ENCODE peak calls at places on chromosomes 11 and 22, in nine cellular contexts. Z is stomach, F is transverse colon, Y is HepG2, R is A549, L is esophagus muscularis mucosa, I is lower lobe of right lung, Q is coronary artery, M is heart right ventricle. J is an unnamed sample.

GRCh38 chr22:31079095-31079642 is 1.9 kb upstream of the SMTN start:
- DNase-seq in Z (peak; percentile 59), F (peak; percentile 77), Y (peak; percentile 77), R (no peak), L (no peak), I (no peak), Q (no peak), M (no peak), J (no peak)

GRCh38 chr11:8338138-8338537 is 74.5 kb upstream of the LMO1 start:
- DNase-seq in Z (peak; percentile 58), F (peak; percentile 61), Y (peak; percentile 18), R (peak; percentile 77), L (no peak), I (peak; percentile 72), Q (no peak), M (peak; percentile 47), J (no peak)

GRCh38 chr11:75921808-75922207 is 106.8 kb downstream of the UVRAG start:
- DNase-seq in Z (no peak), F (no peak), Y (no peak), R (no peak), L (no peak), I (no peak), Q (no peak), M (no peak), J (no peak)

GRCh38 chr22:23127055-23127756 is 14.6 kb downstream of the RSPH14 start:
- DNase-seq in Z (no peak), F (no peak), Y (no peak), R (no peak), L (no peak), I (no peak), Q (no peak), M (no peak), J (no peak)

GRCh38 chr22:33803371-33803770 is 116.9 kb downstream of the LARGE1 start:
- DNase-seq in Z (no peak), F (no peak), Y (no peak), R (no peak), L (no peak), I (no peak), Q (no peak), M (no peak), J (peak; percentile 90)

GRCh38 chr11:121567988-121568387 is 115.2 kb upstream of the SORL1-AS1 start:
- DNase-seq in Z (no peak), F (no peak), Y (no peak), R (no peak), L (no peak), I (no peak), Q (no peak), M (no peak), J (no peak)

GRCh38 chr22:30017824-30018223 is 62.4 kb upstream of the HORMAD2 start:
- DNase-seq in Z (no peak), F (no peak), Y (no peak), R (no peak), L (no peak), I (no peak), Q (no peak), M (no peak), J (no peak)

GRCh38 chr11:86119062-86119461 is 50.2 kb upstream of the PICALM start:
- DNase-seq in Z (no peak), F (no peak), Y (no peak), R (no peak), L (no peak), I (no peak), Q (no peak), M (no peak), J (no peak)

GRCh38 chr11:36345084-36345511 is 49.0 kb downstream of the PRR5L start:
- DNase-seq in Z (no peak), F (peak; percentile 75), Y (no peak), R (no peak), L (peak; percentile 80), I (no peak), Q (no peak), M (no peak), J (no peak)

GRCh38 chr11:115627666-115628460 is 123.6 kb upstream of the CADM1 start:
- DNase-seq in Z (no peak), F (no peak), Y (no peak), R (no peak), L (no peak), I (no peak), Q (no peak), M (no peak), J (no peak)

GRCh38 chr11:3378426-3379423 is at the start of gene ZNF195:
- DNase-seq in Z (peak; percentile 99), F (peak; percentile 99), Y (peak; percentile 97), R (peak; percentile 99), L (peak; percentile 100), I (peak; percentile 98), Q (peak; percentile 99), M (peak; percentile 98), J (peak; percentile 72)

GRCh38 chr11:60301178-60301577 is 20.7 kb downstream of the MS4A4A start:
- DNase-seq in Z (no peak), F (no peak), Y (no peak), R (no peak), L (no peak), I (no peak), Q (no peak), M (no peak), J (no peak)

GRCh38 chr22:27754247-27754887 is 47.2 kb downstream of the MN1 start:
- DNase-seq in Z (no peak), F (no peak), Y (no peak), R (no peak), L (no peak), I (peak; percentile 46), Q (no peak), M (no peak), J (no peak)

GRCh38 chr11:65432686-65433582 is 10.3 kb downstream of the NEAT1 start:
- DNase-seq in Z (no peak), F (peak; percentile 3), Y (no peak), R (no peak), L (no peak), I (no peak), Q (no peak), M (no peak), J (no peak)

GRCh38 chr22:42919199-42919598 is 62.1 kb upstream of the ARFGAP3 start:
- DNase-seq in Z (no peak), F (no peak), Y (peak; percentile 59), R (peak; percentile 43), L (no peak), I (no peak), Q (no peak), M (no peak), J (no peak)

GRCh38 chr11:122517403-122518379 is 137.8 kb upstream of the UBASH3B start:
- DNase-seq in Z (no peak), F (no peak), Y (no peak), R (no peak), L (no peak), I (no peak), Q (no peak), M (no peak), J (no peak)

GRCh38 chr11:116687458-116688201 is 85.2 kb downstream of the BUD13 start:
- DNase-seq in Z (no peak), F (no peak), Y (peak; percentile 31), R (no peak), L (no peak), I (no peak), Q (no peak), M (no peak), J (no peak)

GRCh38 chr11:45993438-45994064 is 71.1 kb downstream of the LARGE2 start:
- DNase-seq in Z (no peak), F (peak; percentile 37), Y (no peak), R (no peak), L (no peak), I (no peak), Q (no peak), M (peak; percentile 23), J (no peak)

GRCh38 chr11:79400717-79401330 is 40.0 kb downstream of the TENM4 start:
- DNase-seq in Z (peak; percentile 48), F (peak; percentile 44), Y (peak; percentile 12), R (peak; percentile 22), L (no peak), I (peak; percentile 51), Q (no peak), M (peak; percentile 39), J (no peak)

GRCh38 chr11:107849791-107850190 is 8.8 kb downstream of the SLC35F2 start:
- DNase-seq in Z (no peak), F (no peak), Y (no peak), R (no peak), L (no peak), I (no peak), Q (no peak), M (no peak), J (no peak)
- TF ChIP-seq CTCF in Z (no peak), F (no peak), Y (no peak), R (no peak), L (no peak), I (no peak), Q (no peak), M (no peak), J (no peak)

GRCh38 chr11:131674051-131674755 is 303.8 kb downstream of the NTM start:
- DNase-seq in Z (peak; percentile 71), F (peak; percentile 56), Y (peak; percentile 21), R (peak; percentile 31), L (peak; percentile 94), I (peak; percentile 73), Q (no peak), M (peak; percentile 75), J (peak; percentile 74)
- H3K27ac ChIP-seq in Z (no peak overlapping the region), F (no peak overlapping the region), Y (no peak overlapping the region), R (no peak overlapping the region), L (no peak overlapping the region), I (no peak overlapping the region), Q (no peak overlapping the region), M (no peak overlapping the region), J (no peak overlapping the region)

GRCh38 chr11:32318071-32318815 is 117.1 kb downstream of the WT1 start:
- DNase-seq in Z (no peak), F (no peak), Y (no peak), R (no peak), L (no peak), I (no peak), Q (no peak), M (no peak), J (no peak)

GRCh38 chr11:32316846-32317525 is 118.4 kb downstream of the WT1 start:
- DNase-seq in Z (no peak), F (no peak), Y (no peak), R (no peak), L (no peak), I (no peak), Q (no peak), M (no peak), J (no peak)

GRCh38 chr11:32316232-32316631 is 119.1 kb downstream of the WT1 start:
- DNase-seq in Z (no peak), F (no peak), Y (no peak), R (no peak), L (no peak), I (no peak), Q (no peak), M (no peak), J (no peak)

GRCh38 chr11:32315121-32315520 is 120.2 kb downstream of the WT1 start:
- DNase-seq in Z (no peak), F (no peak), Y (no peak), R (no peak), L (no peak), I (no peak), Q (no peak), M (no peak), J (no peak)

GRCh38 chr11:32317646-32318045 is 117.7 kb downstream of the WT1 start:
- DNase-seq in Z (no peak), F (no peak), Y (no peak), R (no peak), L (no peak), I (no peak), Q (no peak), M (no peak), J (no peak)
- H3K4me3 ChIP-seq in Z (no peak overlapping the region), F (no peak overlapping the region), Y (no peak overlapping the region), R (no peak overlapping the region), L (no peak overlapping the region), I (no peak overlapping the region), Q (no peak overlapping the region), M (no peak overlapping the region), J (no peak overlapping the region)

GRCh38 chr11:81165164-81165563 is 1568.5 kb downstream of the FAM181B start:
- DNase-seq in Z (no peak), F (no peak), Y (no peak), R (no peak), L (no peak), I (no peak), Q (no peak), M (no peak), J (no peak)
- TF ChIP-seq CTCF in Z (no peak), F (no peak), Y (peak; percentile 13), R (no peak), L (no peak), I (no peak), Q (no peak), M (no peak), J (no peak)

J was measured in AG04450.